ENCODE peak calls at places on chromosomes 6 and 20, in seven cellular contexts. Q is foreskin fibroblast, S is pancreas, D is OCI-LY7, P is lower lobe of right lung, G is K562, L is fibroblast of lung. F is an unnamed sample.

GRCh38 chr20:57953638-57954037 is 243.8 kb upstream of the PMEPA1 start:
- DNase-seq in Q (peak; percentile 33), S (no peak), D (peak; percentile 50), P (no peak), G (no peak), L (peak; percentile 78), F (no peak)

GRCh38 chr6:130978660-130979396 is 84.2 kb downstream of the EPB41L2 start:
- DNase-seq in Q (no peak), S (no peak), D (no peak), P (no peak), G (no peak), L (no peak), F (no peak)

GRCh38 chr6:50093116-50093937 is 43.6 kb upstream of the DEFB112 start:
- DNase-seq in Q (no peak), S (no peak), D (no peak), P (no peak), G (no peak), L (no peak), F (no peak)

GRCh38 chr6:17394192-17394611 is 807 bp downstream of the CAP2 start:
- DNase-seq in Q (peak; percentile 79), S (peak; percentile 74), D (no peak), P (no peak), G (peak; percentile 6), L (peak; percentile 85), F (peak; percentile 71)

GRCh38 chr6:157943249-157943963 is 38.3 kb upstream of the SYNJ2 start:
- DNase-seq in Q (no peak), S (no peak), D (no peak), P (no peak), G (no peak), L (no peak), F (no peak)

GRCh38 chr6:113558966-113559365 is 298.2 kb upstream of the MARCKS start:
- DNase-seq in Q (peak; percentile 65), S (no peak), D (no peak), P (no peak), G (no peak), L (peak; percentile 82), F (peak; percentile 63)

GRCh38 chr20:47016068-47016664 is 121.5 kb downstream of the EYA2 start:
- DNase-seq in Q (no peak), S (no peak), D (no peak), P (no peak), G (peak; percentile 28), L (no peak), F (no peak)

GRCh38 chr20:653590-654426 is 808 bp upstream of the SRXN1 start:
- DNase-seq in Q (no peak), S (no peak), D (no peak), P (no peak), G (peak; percentile 33), L (no peak), F (no peak)

GRCh38 chr6:11317885-11318771 is 85.7 kb upstream of the NEDD9 start:
- DNase-seq in Q (peak; percentile 93), S (peak; percentile 43), D (no peak), P (peak; percentile 59), G (no peak), L (peak; percentile 99), F (peak; percentile 99)

GRCh38 chr6:93416575-93417420 is 2.6 kb downstream of the EPHA7 start:
- DNase-seq in Q (peak; percentile 59), S (peak; percentile 11), D (no peak), P (peak; percentile 44), G (no peak), L (peak; percentile 32), F (peak; percentile 12)

GRCh38 chr6:99349620-99350141 is at the start of gene FAXC:
- DNase-seq in Q (peak; percentile 52), S (peak; percentile 59), D (no peak), P (peak; percentile 73), G (peak; percentile 41), L (peak; percentile 50), F (peak; percentile 13)

GRCh38 chr6:129709451-129709908 is 497 bp downstream of the ARHGAP18 start:
- DNase-seq in Q (peak; percentile 59), S (no peak), D (peak; percentile 36), P (no peak), G (no peak), L (peak; percentile 61), F (peak; percentile 83)

GRCh38 chr6:77607004-77607403 is 45.8 kb upstream of the MEI4 start:
- DNase-seq in Q (no peak), S (no peak), D (no peak), P (no peak), G (no peak), L (no peak), F (no peak)

GRCh38 chr20:62642666-62643520 is 590 bp downstream of the SLCO4A1 start:
- DNase-seq in Q (peak; percentile 61), S (no peak), D (peak; percentile 76), P (no peak), G (peak; percentile 71), L (peak; percentile 28), F (no peak)

GRCh38 chr20:12315652-12316051 is 398.0 kb downstream of the BTBD3 start:
- DNase-seq in Q (no peak), S (no peak), D (no peak), P (no peak), G (no peak), L (no peak), F (no peak)

GRCh38 chr6:40302856-40303449 is 284.2 kb downstream of the LRFN2 start:
- DNase-seq in Q (no peak), S (no peak), D (no peak), P (no peak), G (no peak), L (no peak), F (no peak)

GRCh38 chr20:63553251-63553932 is 567 bp upstream of the FNDC11 start:
- DNase-seq in Q (peak; percentile 92), S (peak; percentile 78), D (peak; percentile 93), P (peak; percentile 87), G (peak; percentile 91), L (peak; percentile 56), F (peak; percentile 91)

GRCh38 chr20:38890497-38890818 is 35.8 kb upstream of the FAM83D start:
- DNase-seq in Q (no peak), S (no peak), D (no peak), P (no peak), G (no peak), L (no peak), F (no peak)

GRCh38 chr6:159594106-159594749 is 98.8 kb downstream of the SOD2 start:
- DNase-seq in Q (peak; percentile 86), S (no peak), D (no peak), P (no peak), G (no peak), L (peak; percentile 80), F (peak; percentile 18)

GRCh38 chr20:51687071-51687470 is 81.1 kb downstream of the ATP9A start:
- DNase-seq in Q (peak; percentile 59), S (no peak), D (no peak), P (no peak), G (no peak), L (peak; percentile 77), F (peak; percentile 45)

GRCh38 chr6:150038202-150038830 is 13.0 kb upstream of the RAET1L start:
- DNase-seq in Q (peak; percentile 20), S (no peak), D (no peak), P (no peak), G (no peak), L (no peak), F (no peak)
- H3K4me3 ChIP-seq in Q (no peak overlapping the region), S (no peak overlapping the region), D (no peak overlapping the region), P (peak overlapping the region; percentile 23), G (no peak overlapping the region), L (no peak overlapping the region), F (no peak overlapping the region)

GRCh38 chr20:59404749-59405148 is 104.3 kb downstream of the EDN3 start:
- DNase-seq in Q (no peak), S (no peak), D (no peak), P (no peak), G (no peak), L (no peak), F (no peak)
- TF ChIP-seq CTCF in Q (no peak), S (no peak), D (no peak), P (no peak), G (no peak), L (no peak), F (no peak)

DNA sequence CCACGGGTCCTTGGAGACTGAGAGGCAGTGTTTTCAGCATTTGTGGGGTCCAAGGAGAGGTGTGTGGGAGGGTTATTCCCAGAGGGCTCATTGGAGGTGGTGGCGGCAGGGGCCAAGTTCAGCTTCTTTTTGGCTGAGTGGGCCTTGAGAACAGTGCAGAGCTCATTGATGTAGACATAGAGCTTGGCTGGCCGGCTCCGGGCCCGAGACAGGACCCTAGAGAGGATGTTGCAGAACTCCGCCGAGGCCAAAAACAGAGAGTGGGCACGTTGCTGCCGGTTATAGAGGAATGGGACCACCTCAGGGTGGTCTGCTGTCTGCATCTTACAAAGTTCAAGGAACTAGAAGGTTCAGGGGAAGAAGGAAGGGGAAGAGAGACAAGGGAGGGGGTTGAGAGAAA is 3.7 kb upstream of the ZBTB22 start:
- DNase-seq in Q (no peak), S (peak; percentile 21), D (no peak), P (no peak), G (no peak), L (no peak), F (no peak)
- H3K4me3 ChIP-seq in Q (peak overlapping the region; percentile 91), S (no peak overlapping the region), D (peak overlapping the region; percentile 88), P (peak overlapping the region; percentile 71), G (peak overlapping the region; percentile 64), L (no peak overlapping the region), F (peak overlapping the region; percentile 87)

GRCh38 chr6:63574554-63574900 is 2.2 kb downstream of the LOC128125822 start:
- DNase-seq in Q (no peak), S (no peak), D (no peak), P (no peak), G (no peak), L (no peak), F (no peak)
- TF ChIP-seq CTCF in Q (no peak), S (no peak), D (peak; percentile 32), P (peak; percentile 1), G (no peak), L (no peak), F (no peak)